ENCODE peak calls at places on chromosomes 3 and 15, in seven cellular contexts. J is CD8-positive, alpha-beta T cell; T is psoas muscle; E is hepatocyte; C is lower lobe of right lung; W is transverse colon; Q is OCI-LY7. D is an unnamed sample. For H3K9me3, the result is how much of the 10 kb centered on the place peaks cover.

GRCh38 chr3:52182203-52182602 is 15.8 kb upstream of the ALAS1 start:
- DNase-seq in J (no peak), T (peak), E (no peak), C (no peak), W (peak), Q (no peak), D (no peak)

GRCh38 chr15:66911131-66911700 is 154.2 kb upstream of the SMAD3 start:
- DNase-seq in J (no peak), T (no peak), E (no peak), C (no peak), W (no peak), Q (no peak), D (no peak)

GRCh38 chr15:85312925-85313324 is 67.5 kb upstream of the AKAP13 start:
- DNase-seq in J (no peak), T (no peak), E (no peak), C (no peak), W (no peak), Q (no peak), D (no peak)

GRCh38 chr3:144809381-144809780 is 837.8 kb downstream of the DIPK2A start:
- DNase-seq in J (no peak), T (no peak), E (no peak), C (no peak), W (no peak), Q (no peak), D (no peak)

GRCh38 chr3:264394-265156 is 68.0 kb downstream of the CHL1 start:
- DNase-seq in J (no peak), T (no peak), E (peak), C (no peak), W (no peak), Q (no peak), D (no peak)

GRCh38 chr3:112002458-112002971 is 3.8 kb downstream of the TAGLN3 start:
- DNase-seq in J (no peak), T (no peak), E (no peak), C (no peak), W (no peak), Q (no peak), D (no peak)

GRCh38 chr3:50254577-50255250 is 14.2 kb upstream of the SEMA3B start:
- DNase-seq in J (no peak), T (peak), E (no peak), C (peak), W (no peak), Q (no peak), D (no peak)

GRCh38 chr3:112793311-112794081 is 53.2 kb downstream of the CD200R1L start:
- DNase-seq in J (no peak), T (no peak), E (no peak), C (no peak), W (no peak), Q (no peak), D (no peak)

GRCh38 chr3:136664771-136665170 is 87.4 kb downstream of the STAG1 start:
- DNase-seq in J (no peak), T (no peak), E (no peak), C (no peak), W (no peak), Q (no peak), D (no peak)

GRCh38 chr3:136653628-136654027 is 98.5 kb downstream of the STAG1 start:
- DNase-seq in J (no peak), T (no peak), E (no peak), C (no peak), W (no peak), Q (no peak), D (no peak)

GRCh38 chr3:136657526-136657925 is 94.7 kb downstream of the STAG1 start:
- DNase-seq in J (no peak), T (no peak), E (no peak), C (no peak), W (no peak), Q (no peak), D (no peak)

GRCh38 chr3:136659253-136659652 is 92.9 kb downstream of the STAG1 start:
- DNase-seq in J (no peak), T (no peak), E (peak), C (no peak), W (no peak), Q (peak), D (no peak)
- H3K27ac ChIP-seq in J (no peak), T (no peak), E (no peak), C (no peak), W (no peak), Q (no peak), D (no peak)

GRCh38 chr3:187473778-187474406 is 105.7 kb downstream of the RTP4 start:
- DNase-seq in J (no peak), T (no peak), E (no peak), C (no peak), W (no peak), Q (peak), D (no peak)
- H3K9me3 ChIP-seq in J (under half), T (under half), E (under half), C (under half), W (under half), Q (under half), D (under half)

DNA sequence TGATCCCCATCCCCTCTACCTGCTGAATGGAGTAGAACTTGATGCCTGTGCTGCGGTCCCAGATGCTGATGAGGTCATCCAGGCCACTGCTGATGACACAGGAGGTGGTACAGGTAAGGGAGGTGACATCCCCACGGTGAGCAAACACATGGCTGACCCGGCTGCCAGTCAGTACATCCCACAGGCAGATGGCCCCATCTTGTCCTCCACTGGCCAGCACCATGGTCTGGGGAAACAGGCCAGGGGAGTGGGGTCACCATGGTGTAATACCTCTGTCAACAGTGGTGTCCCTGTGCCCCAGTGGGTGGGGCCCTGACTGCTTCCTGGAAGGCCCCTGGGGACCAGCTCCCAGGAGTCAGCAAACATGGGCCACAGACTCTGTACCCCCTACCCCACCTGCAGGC is 33.3 kb downstream of the PTPN23 start:
- DNase-seq in J (no peak), T (no peak), E (no peak), C (no peak), W (no peak), Q (no peak), D (no peak)
- H3K27ac ChIP-seq in J (no peak), T (no peak), E (peak), C (no peak), W (no peak), Q (no peak), D (no peak)

DNA sequence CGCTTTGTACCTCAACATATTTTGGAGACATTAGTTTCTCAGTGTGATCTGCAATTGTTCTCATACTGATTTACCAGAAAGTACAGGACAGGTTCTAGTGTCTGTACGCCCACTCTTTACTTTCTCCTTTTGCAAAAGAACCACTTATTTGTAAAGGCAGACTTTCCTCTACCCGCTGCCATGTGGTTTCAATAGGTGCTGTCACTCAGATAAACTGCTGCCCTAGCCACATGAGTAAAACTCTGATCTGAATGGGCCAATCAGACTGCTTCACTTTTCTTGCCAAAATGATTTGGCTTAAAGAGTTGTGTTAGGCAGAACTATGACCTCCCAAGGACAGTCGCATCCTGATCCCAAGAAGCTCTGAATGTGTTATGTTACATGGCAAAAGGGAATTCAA is 984.6 kb upstream of the NR2F2 start:
- DNase-seq in J (no peak), T (no peak), E (no peak), C (no peak), W (no peak), Q (no peak), D (no peak)
- H3K9me3 ChIP-seq in J (under half), T (under half), E (under half), C (under half), W (under half), Q (under half), D (under half)

GRCh38 chr3:40657623-40658022 is 132.9 kb downstream of the ZNF621 start:
- DNase-seq in J (no peak), T (no peak), E (no peak), C (no peak), W (no peak), Q (no peak), D (no peak)

GRCh38 chr3:40653878-40654277 is 129.1 kb downstream of the ZNF621 start:
- DNase-seq in J (no peak), T (no peak), E (no peak), C (no peak), W (no peak), Q (no peak), D (no peak)

GRCh38 chr3:40660554-40660953 is 135.8 kb downstream of the ZNF621 start:
- DNase-seq in J (no peak), T (no peak), E (no peak), C (no peak), W (no peak), Q (no peak), D (no peak)

GRCh38 chr3:40661285-40661684 is 136.5 kb downstream of the ZNF621 start:
- DNase-seq in J (no peak), T (no peak), E (no peak), C (no peak), W (no peak), Q (no peak), D (no peak)

GRCh38 chr3:40658305-40658704 is 133.5 kb downstream of the ZNF621 start:
- DNase-seq in J (no peak), T (no peak), E (no peak), C (no peak), W (no peak), Q (no peak), D (no peak)
- H3K27ac ChIP-seq in J (no peak), T (no peak), E (no peak), C (no peak), W (no peak), Q (no peak), D (no peak)

GRCh38 chr15:25054329-25054728 is 99.5 kb downstream of the SNRPN start:
- DNase-seq in J (no peak), T (no peak), E (no peak), C (no peak), W (no peak), Q (no peak), D (no peak)
- H3K9me3 ChIP-seq in J (half or more), T (half or more), E (half or more), C (half or more), W (half or more), Q (under half), D (half or more)

GRCh38 chr3:10503217-10503796 is 2.1 kb downstream of the ATP2B2 start:
- DNase-seq in J (no peak), T (no peak), E (no peak), C (no peak), W (no peak), Q (no peak), D (no peak)
- H3K27ac ChIP-seq in J (no peak), T (no peak), E (no peak), C (no peak), W (no peak), Q (no peak), D (no peak)

DNA sequence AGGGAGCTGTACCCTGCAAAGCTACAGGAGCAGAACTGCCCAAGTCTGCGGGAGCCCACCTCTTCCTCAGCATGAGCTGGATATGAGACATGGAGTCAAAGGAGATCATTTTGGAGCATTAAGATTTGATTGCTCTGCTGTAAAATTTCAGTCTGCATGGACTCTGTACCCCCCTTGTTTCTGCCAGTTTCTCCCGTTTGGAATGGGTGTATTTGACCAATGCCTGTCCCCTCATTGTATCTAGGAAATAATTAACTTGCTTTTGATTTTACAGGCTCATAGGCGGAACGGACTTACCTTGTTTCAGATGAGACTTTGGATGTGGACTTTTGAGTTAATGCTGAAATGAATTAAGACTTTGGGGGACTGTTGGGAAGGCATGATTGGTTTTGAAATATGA is 18.3 kb downstream of the RNF13 start:
- DNase-seq in J (no peak), T (no peak), E (no peak), C (no peak), W (no peak), Q (no peak), D (no peak)
- H3K9me3 ChIP-seq in J (under half), T (under half), E (under half), C (under half), W (under half), Q (half or more), D (half or more)

GRCh38 chr3:99482191-99482590 is 156.2 kb upstream of the COL8A1 start:
- DNase-seq in J (no peak), T (no peak), E (no peak), C (no peak), W (no peak), Q (no peak), D (no peak)
- H3K27ac ChIP-seq in J (no peak), T (no peak), E (no peak), C (no peak), W (no peak), Q (no peak), D (no peak)

DNA sequence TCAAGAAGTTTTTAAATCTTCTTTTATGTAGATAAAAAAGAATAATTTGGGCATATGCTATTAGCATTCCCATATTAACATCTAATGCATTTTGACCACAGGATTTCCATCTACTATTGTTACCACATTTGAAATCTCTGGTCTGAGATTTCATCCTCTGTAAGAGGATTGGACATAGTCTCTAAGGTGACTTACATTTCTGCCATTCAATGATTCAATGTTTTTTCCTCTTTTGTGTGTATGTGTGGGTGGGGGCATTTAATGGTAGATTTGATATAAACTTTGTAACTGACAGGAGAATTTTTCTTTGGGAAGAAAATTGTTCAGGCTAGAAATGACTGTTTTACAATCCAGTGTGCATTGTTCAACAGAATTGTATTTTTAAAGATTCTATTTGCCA is 307.2 kb upstream of the RBMS3 start:
- DNase-seq in J (no peak), T (no peak), E (no peak), C (no peak), W (no peak), Q (no peak), D (no peak)
- H3K9me3 ChIP-seq in J (under half), T (under half), E (under half), C (under half), W (under half), Q (under half), D (under half)